ENCODE peak calls at places on chromosomes 13 and 19, in seven cellular contexts. One of them, this sample, is unnamed.

GRCh38 chr13:75762066-75762937 is 126.2 kb downstream of the LMO7 start:
- DNase-seq in H1: no peak
- DNase-seq in GM12878: peak; percentile 84
- DNase-seq in HepG2: peak; percentile 15
- DNase-seq in SK-N-SH: no peak
- DNase-seq in K562: no peak
- DNase-seq in HCT116: no peak
- DNase-seq in this sample: no peak

GRCh38 chr13:96782186-96782585 is 212.1 kb downstream of the OXGR1 start:
- DNase-seq in GM12878: no peak
- DNase-seq in SK-N-SH: no peak
- DNase-seq in H1: no peak
- DNase-seq in HepG2: no peak
- DNase-seq in K562: no peak
- DNase-seq in HCT116: no peak
- DNase-seq in this sample: no peak

GRCh38 chr13:35469781-35470380 is 6.6 kb downstream of the MAB21L1 start:
- DNase-seq in SK-N-SH: no peak
- DNase-seq in GM12878: no peak
- DNase-seq in HCT116: no peak
- DNase-seq in H1: no peak
- DNase-seq in K562: no peak
- DNase-seq in HepG2: no peak
- DNase-seq in this sample: no peak

GRCh38 chr13:41919741-41920487 is 41.0 kb downstream of the VWA8 start:
- DNase-seq in K562: no peak
- DNase-seq in SK-N-SH: no peak
- DNase-seq in H1: no peak
- DNase-seq in GM12878: no peak
- DNase-seq in HCT116: no peak
- DNase-seq in HepG2: no peak
- DNase-seq in this sample: no peak

GRCh38 chr13:95267662-95268369 is 33.4 kb downstream of the ABCC4 start:
- DNase-seq in HCT116: no peak
- DNase-seq in HepG2: peak; percentile 45
- DNase-seq in H1: no peak
- DNase-seq in SK-N-SH: no peak
- DNase-seq in K562: peak; percentile 60
- DNase-seq in GM12878: no peak
- DNase-seq in this sample: no peak

GRCh38 chr19:14758816-14759215 is 19.5 kb downstream of the ADGRE2 start:
- DNase-seq in K562: no peak
- DNase-seq in HepG2: no peak
- DNase-seq in HCT116: no peak
- DNase-seq in H1: peak; percentile 55
- DNase-seq in GM12878: no peak
- DNase-seq in SK-N-SH: no peak
- DNase-seq in this sample: peak; percentile 44

GRCh38 chr19:13920940-13921744 is 15.1 kb downstream of the CC2D1A start:
- DNase-seq in H1: peak; percentile 51
- DNase-seq in HCT116: peak; percentile 39
- DNase-seq in SK-N-SH: peak; percentile 77
- DNase-seq in K562: peak; percentile 77
- DNase-seq in HepG2: peak; percentile 57
- DNase-seq in GM12878: peak; percentile 25
- DNase-seq in this sample: peak; percentile 71

GRCh38 chr13:47437411-47437810 is 540.6 kb upstream of the HTR2A start:
- DNase-seq in H1: no peak
- DNase-seq in SK-N-SH: no peak
- DNase-seq in HCT116: no peak
- DNase-seq in HepG2: no peak
- DNase-seq in GM12878: no peak
- DNase-seq in K562: no peak
- DNase-seq in this sample: no peak

GRCh38 chr13:113129921-113130750 is 7.5 kb downstream of the F10 start:
- DNase-seq in HepG2: no peak
- DNase-seq in HCT116: no peak
- DNase-seq in H1: no peak
- DNase-seq in K562: no peak
- DNase-seq in GM12878: no peak
- DNase-seq in SK-N-SH: no peak
- DNase-seq in this sample: no peak

GRCh38 chr13:83877901-83878300 is 4.4 kb downstream of the SLITRK1 start:
- DNase-seq in K562: no peak
- DNase-seq in HCT116: no peak
- DNase-seq in H1: no peak
- DNase-seq in GM12878: no peak
- DNase-seq in SK-N-SH: no peak
- DNase-seq in HepG2: no peak
- DNase-seq in this sample: no peak

GRCh38 chr13:40793339-40793738 is 3.9 kb downstream of the SLC25A15 start:
- DNase-seq in GM12878: no peak
- DNase-seq in H1: no peak
- DNase-seq in HCT116: no peak
- DNase-seq in HepG2: no peak
- DNase-seq in K562: no peak
- DNase-seq in SK-N-SH: no peak
- DNase-seq in this sample: no peak

GRCh38 chr13:19861762-19862161 is 1.7 kb downstream of the ZMYM5 start:
- DNase-seq in K562: no peak
- DNase-seq in SK-N-SH: no peak
- DNase-seq in HepG2: no peak
- DNase-seq in HCT116: no peak
- DNase-seq in GM12878: no peak
- DNase-seq in H1: no peak
- DNase-seq in this sample: no peak

GRCh38 chr19:38039966-38040365 is 133.0 kb downstream of the SIPA1L3 start:
- DNase-seq in HepG2: no peak
- DNase-seq in HCT116: no peak
- DNase-seq in GM12878: no peak
- DNase-seq in K562: no peak
- DNase-seq in SK-N-SH: no peak
- DNase-seq in H1: no peak
- DNase-seq in this sample: no peak

GRCh38 chr13:51323824-51324511 is 15.5 kb upstream of the SERPINE3 start:
- DNase-seq in H1: no peak
- DNase-seq in HepG2: no peak
- DNase-seq in HCT116: no peak
- DNase-seq in K562: no peak
- DNase-seq in SK-N-SH: no peak
- DNase-seq in GM12878: no peak
- DNase-seq in this sample: no peak

GRCh38 chr13:51325837-51326236 is 13.7 kb upstream of the SERPINE3 start:
- DNase-seq in H1: no peak
- DNase-seq in GM12878: no peak
- DNase-seq in SK-N-SH: no peak
- DNase-seq in HCT116: no peak
- DNase-seq in HepG2: no peak
- DNase-seq in K562: no peak
- DNase-seq in this sample: no peak

GRCh38 chr13:51322826-51323225 is 16.7 kb upstream of the SERPINE3 start:
- DNase-seq in H1: no peak
- DNase-seq in K562: no peak
- DNase-seq in GM12878: no peak
- DNase-seq in HepG2: no peak
- DNase-seq in SK-N-SH: no peak
- DNase-seq in HCT116: no peak
- DNase-seq in this sample: no peak

GRCh38 chr13:51326782-51327181 is 12.7 kb upstream of the SERPINE3 start:
- DNase-seq in GM12878: no peak
- DNase-seq in HepG2: no peak
- DNase-seq in K562: no peak
- DNase-seq in H1: no peak
- DNase-seq in SK-N-SH: no peak
- DNase-seq in HCT116: no peak
- DNase-seq in this sample: no peak

GRCh38 chr13:51324714-51325440 is 14.6 kb upstream of the SERPINE3 start:
- DNase-seq in K562: no peak
- DNase-seq in HepG2: no peak
- DNase-seq in H1: no peak
- DNase-seq in SK-N-SH: no peak
- DNase-seq in HCT116: no peak
- DNase-seq in GM12878: no peak
- DNase-seq in this sample: no peak
- TF ChIP-seq JUND in K562: no peak
- TF ChIP-seq JUND in HepG2: no peak
- TF ChIP-seq JUND in H1: no peak
- TF ChIP-seq JUND in SK-N-SH: no peak
- TF ChIP-seq JUND in HCT116: no peak
- TF ChIP-seq JUND in GM12878: no peak
- TF ChIP-seq JUND in this sample: no peak

GRCh38 chr13:106210327-106210726 is 325.1 kb downstream of the EFNB2 start:
- DNase-seq in H1: no peak
- DNase-seq in GM12878: no peak
- DNase-seq in HepG2: no peak
- DNase-seq in SK-N-SH: no peak
- DNase-seq in K562: no peak
- DNase-seq in HCT116: no peak
- DNase-seq in this sample: no peak

GRCh38 chr13:106212436-106213010 is 322.9 kb downstream of the EFNB2 start:
- DNase-seq in SK-N-SH: no peak
- DNase-seq in H1: no peak
- DNase-seq in K562: no peak
- DNase-seq in HCT116: no peak
- DNase-seq in GM12878: no peak
- DNase-seq in HepG2: no peak
- DNase-seq in this sample: no peak

GRCh38 chr13:106213028-106213427 is 322.4 kb downstream of the EFNB2 start:
- DNase-seq in HepG2: no peak
- DNase-seq in HCT116: peak; percentile 4
- DNase-seq in GM12878: no peak
- DNase-seq in SK-N-SH: no peak
- DNase-seq in H1: no peak
- DNase-seq in K562: no peak
- DNase-seq in this sample: no peak
- TF ChIP-seq JUND in HepG2: no peak
- TF ChIP-seq JUND in HCT116: no peak
- TF ChIP-seq JUND in GM12878: no peak
- TF ChIP-seq JUND in SK-N-SH: no peak
- TF ChIP-seq JUND in H1: no peak
- TF ChIP-seq JUND in K562: no peak
- TF ChIP-seq JUND in this sample: no peak

GRCh38 chr13:108877300-108877699 is 247.9 kb downstream of the MYO16 start:
- DNase-seq in HCT116: no peak
- DNase-seq in GM12878: no peak
- DNase-seq in H1: no peak
- DNase-seq in K562: no peak
- DNase-seq in HepG2: no peak
- DNase-seq in SK-N-SH: no peak
- DNase-seq in this sample: peak; percentile 41
- TF ChIP-seq JUND in HCT116: no peak
- TF ChIP-seq JUND in GM12878: no peak
- TF ChIP-seq JUND in H1: no peak
- TF ChIP-seq JUND in K562: no peak
- TF ChIP-seq JUND in HepG2: no peak
- TF ChIP-seq JUND in SK-N-SH: no peak
- TF ChIP-seq JUND in this sample: no peak

DNA sequence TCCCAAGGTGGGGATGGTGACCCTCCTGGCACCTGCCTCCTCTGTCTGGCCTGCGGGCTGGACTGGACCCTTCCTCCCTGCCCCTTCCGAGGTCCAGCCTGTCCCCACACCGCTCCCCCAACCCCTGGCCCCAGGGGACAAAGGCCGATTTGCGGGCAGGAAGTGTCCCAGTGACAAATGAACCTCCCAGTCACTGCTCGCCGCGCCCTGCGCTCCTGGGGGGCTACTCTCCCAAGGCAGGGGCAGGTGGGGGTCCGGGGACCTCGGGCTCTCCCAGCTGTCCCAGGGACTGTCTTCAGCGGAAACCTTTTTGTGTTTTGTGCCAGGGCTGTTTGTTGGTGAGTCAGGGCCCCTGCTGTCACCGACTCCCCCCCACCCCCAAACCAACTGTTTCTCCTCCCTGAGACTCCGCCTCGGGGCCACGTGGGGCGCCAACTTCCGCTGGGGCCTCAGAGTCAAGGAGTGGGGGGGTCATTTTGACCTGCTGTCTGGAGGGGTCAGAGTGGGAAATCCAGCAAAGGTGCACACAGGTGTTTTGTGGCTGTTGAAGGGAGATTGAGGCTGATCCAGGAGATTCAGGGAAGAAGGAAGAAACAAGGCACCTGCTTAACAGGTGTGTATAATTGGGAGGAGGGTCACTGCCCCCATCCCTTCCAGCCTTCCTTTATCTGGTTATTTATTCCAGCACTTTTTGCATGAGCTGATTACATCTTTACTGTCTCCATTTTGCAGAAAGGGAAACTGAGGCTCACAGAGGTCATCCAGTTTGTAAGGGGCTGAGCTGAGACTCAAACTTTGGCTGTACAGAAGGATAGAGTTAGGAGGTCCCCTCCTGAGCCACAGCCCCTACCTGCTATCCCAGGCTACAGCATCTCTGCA is 831 bp downstream of the PGPEP1 start:
- DNase-seq in SK-N-SH: peak; percentile 70
- DNase-seq in HCT116: no peak
- DNase-seq in H1: peak; percentile 66
- DNase-seq in K562: peak; percentile 91
- DNase-seq in GM12878: no peak
- DNase-seq in HepG2: peak; percentile 52
- DNase-seq in this sample: no peak
- TF ChIP-seq JUND in SK-N-SH: no peak
- TF ChIP-seq JUND in HCT116: no peak
- TF ChIP-seq JUND in H1: no peak
- TF ChIP-seq JUND in K562: no peak
- TF ChIP-seq JUND in GM12878: no peak
- TF ChIP-seq JUND in HepG2: no peak
- TF ChIP-seq JUND in this sample: no peak

GRCh38 chr19:39193785-39194184 is 3.0 kb upstream of the NCCRP1 start:
- DNase-seq in K562: no peak
- DNase-seq in H1: no peak
- DNase-seq in HCT116: no peak
- DNase-seq in HepG2: peak; percentile 19
- DNase-seq in SK-N-SH: no peak
- DNase-seq in GM12878: no peak
- DNase-seq in this sample: no peak
- TF ChIP-seq JUND in K562: no peak
- TF ChIP-seq JUND in H1: no peak
- TF ChIP-seq JUND in HCT116: no peak
- TF ChIP-seq JUND in HepG2: no peak
- TF ChIP-seq JUND in SK-N-SH: no peak
- TF ChIP-seq JUND in GM12878: no peak
- TF ChIP-seq JUND in this sample: no peak

DNA sequence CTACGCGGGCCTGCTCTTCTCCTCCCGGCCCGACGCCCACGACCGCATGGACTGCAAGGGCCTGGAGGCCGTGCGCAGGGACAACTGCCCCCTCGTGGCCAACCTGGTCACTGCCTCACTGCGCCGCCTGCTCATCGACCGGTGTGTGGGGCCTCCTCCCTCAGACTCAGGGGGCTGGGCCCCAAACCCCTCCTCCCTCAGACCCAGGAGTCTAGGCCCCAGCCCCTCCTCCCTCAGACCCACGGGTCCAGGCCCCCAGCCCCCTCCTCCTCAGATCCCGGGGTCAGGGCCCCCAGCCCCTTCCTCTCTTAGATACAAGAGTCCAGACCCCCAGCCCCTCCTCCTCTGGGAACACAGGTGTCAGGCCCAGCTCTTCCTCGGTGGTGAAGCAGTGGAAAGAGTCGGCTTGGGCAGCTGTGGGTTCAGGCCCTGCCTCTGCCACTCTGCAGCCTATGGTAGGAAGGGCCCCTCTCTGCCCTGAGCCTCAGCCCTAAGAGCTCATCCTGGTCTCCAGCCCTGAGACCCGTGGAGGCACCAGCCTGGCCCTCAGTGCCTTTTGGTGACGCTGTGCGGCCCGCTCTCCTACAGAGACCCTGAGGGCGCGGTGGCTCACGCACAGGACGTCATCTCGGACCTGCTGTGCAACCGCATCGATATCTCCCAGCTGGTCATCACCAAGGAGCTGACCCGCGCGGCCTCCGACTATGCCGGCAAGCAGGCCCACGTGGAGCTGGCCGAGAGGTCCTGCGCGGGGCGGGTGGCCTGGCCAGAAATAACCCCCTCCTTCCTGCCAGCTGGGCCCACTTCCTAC is 3.7 kb upstream of the SPIB start:
- DNase-seq in H1: peak; percentile 98
- DNase-seq in HCT116: peak; percentile 16
- DNase-seq in GM12878: no peak
- DNase-seq in HepG2: peak; percentile 33
- DNase-seq in SK-N-SH: peak; percentile 92
- DNase-seq in K562: peak; percentile 92
- DNase-seq in this sample: peak; percentile 30
- TF ChIP-seq JUND in H1: peak; percentile 25
- TF ChIP-seq JUND in HCT116: no peak
- TF ChIP-seq JUND in GM12878: no peak
- TF ChIP-seq JUND in HepG2: no peak
- TF ChIP-seq JUND in SK-N-SH: no peak
- TF ChIP-seq JUND in K562: no peak
- TF ChIP-seq JUND in this sample: no peak

This sample was measured in T47D.